ENCODE peak calls at places on chromosomes 12 and 14, in five cellular contexts. One of them, this sample, is unnamed.

GRCh38 chr12:78293039-78293686 is 462.5 kb downstream of the NAV3 start:
- DNase-seq in posterior vena cava: no peak
- DNase-seq in transverse colon: no peak
- DNase-seq in T-cell: no peak
- DNase-seq in NCI-H524 treated with DMSO at 0.1 percent for 48 hours: no peak
- DNase-seq in this sample: no peak

GRCh38 chr12:127629066-127629820 is 637.7 kb upstream of the TMEM132C start:
- DNase-seq in posterior vena cava: no peak
- DNase-seq in transverse colon: no peak
- DNase-seq in T-cell: no peak
- DNase-seq in NCI-H524 treated with DMSO at 0.1 percent for 48 hours: no peak
- DNase-seq in this sample: no peak

GRCh38 chr14:91058017-91058675 is 2.3 kb downstream of the RPS6KA5 start:
- DNase-seq in posterior vena cava: no peak
- DNase-seq in transverse colon: no peak
- DNase-seq in T-cell: no peak
- DNase-seq in NCI-H524 treated with DMSO at 0.1 percent for 48 hours: no peak
- DNase-seq in this sample: no peak

GRCh38 chr14:104856157-104856868 is 8.8 kb upstream of the CEP170B start:
- DNase-seq in posterior vena cava: peak; percentile 74
- DNase-seq in transverse colon: no peak
- DNase-seq in T-cell: no peak
- DNase-seq in NCI-H524 treated with DMSO at 0.1 percent for 48 hours: no peak
- DNase-seq in this sample: peak; percentile 37

GRCh38 chr14:74582910-74583581 is 29.0 kb downstream of the LTBP2 start:
- DNase-seq in posterior vena cava: peak; percentile 80
- DNase-seq in transverse colon: no peak
- DNase-seq in T-cell: no peak
- DNase-seq in NCI-H524 treated with DMSO at 0.1 percent for 48 hours: no peak
- DNase-seq in this sample: no peak

GRCh38 chr12:92673756-92674155 is 29.0 kb upstream of the PLEKHG7 start:
- DNase-seq in posterior vena cava: no peak
- DNase-seq in transverse colon: no peak
- DNase-seq in T-cell: no peak
- DNase-seq in NCI-H524 treated with DMSO at 0.1 percent for 48 hours: no peak
- DNase-seq in this sample: no peak

GRCh38 chr14:55272922-55273321 is 1.7 kb downstream of the FBXO34 start:
- DNase-seq in posterior vena cava: no peak
- DNase-seq in transverse colon: no peak
- DNase-seq in T-cell: no peak
- DNase-seq in NCI-H524 treated with DMSO at 0.1 percent for 48 hours: no peak
- DNase-seq in this sample: no peak

GRCh38 chr14:101033446-101034165 is 130.1 kb upstream of the RTL1 start:
- DNase-seq in posterior vena cava: peak; percentile 58
- DNase-seq in transverse colon: no peak
- DNase-seq in T-cell: no peak
- DNase-seq in NCI-H524 treated with DMSO at 0.1 percent for 48 hours: no peak
- DNase-seq in this sample: no peak

GRCh38 chr14:38882533-38882932 is 220.5 kb downstream of the SEC23A start:
- DNase-seq in posterior vena cava: no peak
- DNase-seq in transverse colon: no peak
- DNase-seq in T-cell: no peak
- DNase-seq in NCI-H524 treated with DMSO at 0.1 percent for 48 hours: no peak
- DNase-seq in this sample: no peak

GRCh38 chr12:16389594-16389993 is 42.1 kb downstream of the MGST1 start:
- DNase-seq in posterior vena cava: no peak
- DNase-seq in transverse colon: no peak
- DNase-seq in T-cell: no peak
- DNase-seq in NCI-H524 treated with DMSO at 0.1 percent for 48 hours: no peak
- DNase-seq in this sample: no peak

GRCh38 chr14:65336191-65336591 is 76.3 kb upstream of the FUT8 start:
- DNase-seq in posterior vena cava: no peak
- DNase-seq in transverse colon: no peak
- DNase-seq in T-cell: no peak
- DNase-seq in NCI-H524 treated with DMSO at 0.1 percent for 48 hours: no peak
- DNase-seq in this sample: no peak

GRCh38 chr12:1351926-1352325 is 242.5 kb downstream of the FBXL14 start:
- DNase-seq in posterior vena cava: no peak
- DNase-seq in transverse colon: no peak
- DNase-seq in T-cell: no peak
- DNase-seq in NCI-H524 treated with DMSO at 0.1 percent for 48 hours: no peak
- DNase-seq in this sample: no peak

GRCh38 chr14:69715725-69716482 is 51.0 kb upstream of the SRSF5 start:
- DNase-seq in posterior vena cava: peak; percentile 52
- DNase-seq in transverse colon: peak; percentile 59
- DNase-seq in T-cell: no peak
- DNase-seq in NCI-H524 treated with DMSO at 0.1 percent for 48 hours: peak; percentile 20
- DNase-seq in this sample: no peak

GRCh38 chr14:72928872-72929271 is 2.6 kb downstream of the DCAF4 start:
- DNase-seq in posterior vena cava: peak; percentile 63
- DNase-seq in transverse colon: no peak
- DNase-seq in T-cell: no peak
- DNase-seq in NCI-H524 treated with DMSO at 0.1 percent for 48 hours: no peak
- DNase-seq in this sample: no peak

GRCh38 chr14:97002454-97002853 is 205.3 kb downstream of the VRK1 start:
- DNase-seq in posterior vena cava: no peak
- DNase-seq in transverse colon: no peak
- DNase-seq in T-cell: no peak
- DNase-seq in NCI-H524 treated with DMSO at 0.1 percent for 48 hours: no peak
- DNase-seq in this sample: no peak

GRCh38 chr12:15268927-15269552 is 47.8 kb upstream of the RERG start:
- DNase-seq in posterior vena cava: no peak
- DNase-seq in transverse colon: peak; percentile 17
- DNase-seq in T-cell: peak; percentile 12
- DNase-seq in NCI-H524 treated with DMSO at 0.1 percent for 48 hours: peak; percentile 10
- DNase-seq in this sample: peak; percentile 74

GRCh38 chr14:81301371-81301770 is 80.6 kb upstream of the GTF2A1 start:
- DNase-seq in posterior vena cava: no peak
- DNase-seq in transverse colon: no peak
- DNase-seq in T-cell: no peak
- DNase-seq in NCI-H524 treated with DMSO at 0.1 percent for 48 hours: no peak
- DNase-seq in this sample: no peak

GRCh38 chr12:74021937-74022336 is 515.7 kb upstream of the ATXN7L3B start:
- DNase-seq in posterior vena cava: no peak
- DNase-seq in transverse colon: peak; percentile 9
- DNase-seq in T-cell: no peak
- DNase-seq in NCI-H524 treated with DMSO at 0.1 percent for 48 hours: peak; percentile 0
- DNase-seq in this sample: peak; percentile 90

GRCh38 chr12:94930772-94931171 is 72.7 kb downstream of the NDUFA12 start:
- DNase-seq in posterior vena cava: no peak
- DNase-seq in transverse colon: no peak
- DNase-seq in T-cell: no peak
- DNase-seq in NCI-H524 treated with DMSO at 0.1 percent for 48 hours: no peak
- DNase-seq in this sample: no peak

GRCh38 chr14:54182419-54183040 is 214.3 kb upstream of the CDKN3 start:
- DNase-seq in posterior vena cava: no peak
- DNase-seq in transverse colon: no peak
- DNase-seq in T-cell: no peak
- DNase-seq in NCI-H524 treated with DMSO at 0.1 percent for 48 hours: no peak
- DNase-seq in this sample: no peak

GRCh38 chr14:22812744-22813143 is 2.5 kb downstream of the SLC7A7 start:
- DNase-seq in posterior vena cava: no peak
- DNase-seq in transverse colon: no peak
- DNase-seq in T-cell: no peak
- DNase-seq in NCI-H524 treated with DMSO at 0.1 percent for 48 hours: no peak
- DNase-seq in this sample: peak; percentile 66

GRCh38 chr12:114799574-114800487 is 115.9 kb upstream of the TBX3 start:
- DNase-seq in posterior vena cava: no peak
- DNase-seq in transverse colon: peak; percentile 15
- DNase-seq in T-cell: no peak
- DNase-seq in NCI-H524 treated with DMSO at 0.1 percent for 48 hours: no peak
- DNase-seq in this sample: peak; percentile 64

GRCh38 chr12:116701432-116701831 is 36.4 kb downstream of the SPRING1 start:
- DNase-seq in posterior vena cava: no peak
- DNase-seq in transverse colon: no peak
- DNase-seq in T-cell: no peak
- DNase-seq in NCI-H524 treated with DMSO at 0.1 percent for 48 hours: no peak
- DNase-seq in this sample: no peak

GRCh38 chr12:124482901-124483799 is 84.3 kb downstream of the NCOR2 start:
- DNase-seq in posterior vena cava: no peak
- DNase-seq in transverse colon: no peak
- DNase-seq in T-cell: no peak
- DNase-seq in NCI-H524 treated with DMSO at 0.1 percent for 48 hours: no peak
- DNase-seq in this sample: no peak

GRCh38 chr14:90382491-90383125 is 14.2 kb upstream of the CALM1 start:
- DNase-seq in posterior vena cava: peak; percentile 93
- DNase-seq in transverse colon: peak; percentile 72
- DNase-seq in T-cell: peak; percentile 63
- DNase-seq in NCI-H524 treated with DMSO at 0.1 percent for 48 hours: no peak
- DNase-seq in this sample: no peak

GRCh38 chr14:103551338-103551762 is 11.1 kb downstream of the BAG5 start:
- DNase-seq in posterior vena cava: peak; percentile 93
- DNase-seq in transverse colon: no peak
- DNase-seq in T-cell: no peak
- DNase-seq in NCI-H524 treated with DMSO at 0.1 percent for 48 hours: no peak
- DNase-seq in this sample: no peak

GRCh38 chr14:94411638-94412037 is 23.2 kb upstream of the SERPINA1 start:
- DNase-seq in posterior vena cava: no peak
- DNase-seq in transverse colon: peak; percentile 25
- DNase-seq in T-cell: no peak
- DNase-seq in NCI-H524 treated with DMSO at 0.1 percent for 48 hours: no peak
- DNase-seq in this sample: no peak

GRCh38 chr12:80282761-80283160 is 161.3 kb upstream of the PTPRQ start:
- DNase-seq in posterior vena cava: no peak
- DNase-seq in transverse colon: no peak
- DNase-seq in T-cell: no peak
- DNase-seq in NCI-H524 treated with DMSO at 0.1 percent for 48 hours: no peak
- DNase-seq in this sample: no peak

GRCh38 chr12:87586158-87586557 is 443.0 kb downstream of the C12orf50 start:
- DNase-seq in posterior vena cava: no peak
- DNase-seq in transverse colon: no peak
- DNase-seq in T-cell: no peak
- DNase-seq in NCI-H524 treated with DMSO at 0.1 percent for 48 hours: no peak
- DNase-seq in this sample: no peak

GRCh38 chr14:59507063-59507751 is 22.9 kb downstream of the JKAMP start:
- DNase-seq in posterior vena cava: no peak
- DNase-seq in transverse colon: peak; percentile 83
- DNase-seq in T-cell: peak; percentile 9
- DNase-seq in NCI-H524 treated with DMSO at 0.1 percent for 48 hours: peak; percentile 52
- DNase-seq in this sample: peak; percentile 88

GRCh38 chr12:79886917-79887519 is 47.9 kb downstream of the PPP1R12A start:
- DNase-seq in posterior vena cava: no peak
- DNase-seq in transverse colon: no peak
- DNase-seq in T-cell: no peak
- DNase-seq in NCI-H524 treated with DMSO at 0.1 percent for 48 hours: no peak
- DNase-seq in this sample: no peak

GRCh38 chr14:103340480-103341212 is 6.6 kb downstream of the EIF5 start:
- DNase-seq in posterior vena cava: no peak
- DNase-seq in transverse colon: no peak
- DNase-seq in T-cell: no peak
- DNase-seq in NCI-H524 treated with DMSO at 0.1 percent for 48 hours: no peak
- DNase-seq in this sample: no peak

GRCh38 chr12:57625261-57626032 is 7.6 kb downstream of the B4GALNT1 start:
- DNase-seq in posterior vena cava: no peak
- DNase-seq in transverse colon: no peak
- DNase-seq in T-cell: no peak
- DNase-seq in NCI-H524 treated with DMSO at 0.1 percent for 48 hours: no peak
- DNase-seq in this sample: no peak

GRCh38 chr12:18629445-18629844 is 108.4 kb downstream of the PLCZ1 start:
- DNase-seq in posterior vena cava: no peak
- DNase-seq in transverse colon: no peak
- DNase-seq in T-cell: no peak
- DNase-seq in NCI-H524 treated with DMSO at 0.1 percent for 48 hours: no peak
- DNase-seq in this sample: no peak

GRCh38 chr14:29755311-29756052 is 172.2 kb downstream of the PRKD1 start:
- DNase-seq in posterior vena cava: no peak
- DNase-seq in transverse colon: no peak
- DNase-seq in T-cell: no peak
- DNase-seq in NCI-H524 treated with DMSO at 0.1 percent for 48 hours: no peak
- DNase-seq in this sample: no peak

GRCh38 chr14:61193471-61193870 is 87.7 kb downstream of the TMEM30B start:
- DNase-seq in posterior vena cava: no peak
- DNase-seq in transverse colon: no peak
- DNase-seq in T-cell: no peak
- DNase-seq in NCI-H524 treated with DMSO at 0.1 percent for 48 hours: no peak
- DNase-seq in this sample: no peak

GRCh38 chr14:92473261-92473946 is 40.2 kb upstream of the RIN3 start:
- DNase-seq in posterior vena cava: peak; percentile 88
- DNase-seq in transverse colon: peak; percentile 16
- DNase-seq in T-cell: no peak
- DNase-seq in NCI-H524 treated with DMSO at 0.1 percent for 48 hours: no peak
- DNase-seq in this sample: no peak

GRCh38 chr14:104299993-104300761 is 161.8 kb downstream of the KIF26A start:
- DNase-seq in posterior vena cava: peak; percentile 80
- DNase-seq in transverse colon: no peak
- DNase-seq in T-cell: no peak
- DNase-seq in NCI-H524 treated with DMSO at 0.1 percent for 48 hours: no peak
- DNase-seq in this sample: no peak

This sample was measured in H9.